ENCODE peak calls at places on chromosomes 6 and 20, in five cellular contexts. Q is left ventricle myocardium inferior, C is stomach, V is suprapubic skin, S is RWPE1. F is an unnamed sample.

GRCh38 chr6:106113256-106113954 is 27.3 kb downstream of the PRDM1 start:
- DNase-seq in C (no peak), S (no peak), Q (no peak), V (no peak), F (no peak)

GRCh38 chr20:37627060-37627766 is 66.6 kb upstream of the CTNNBL1 start:
- DNase-seq in S (peak), Q (peak), C (no peak), V (no peak), F (peak)

GRCh38 chr6:122969999-122970398 is 26.0 kb upstream of the CLVS2 start:
- DNase-seq in S (no peak), Q (no peak), C (no peak), V (no peak), F (no peak)

GRCh38 chr6:169256061-169256460 is 2.4 kb upstream of the THBS2 start:
- DNase-seq in C (no peak), V (no peak), S (no peak), Q (no peak), F (no peak)

GRCh38 chr6:119318176-119318575 is 31.4 kb downstream of the MAN1A1 start:
- DNase-seq in Q (no peak), C (no peak), S (no peak), V (no peak), F (no peak)

GRCh38 chr20:32524871-32525501 is 60.1 kb downstream of the NOL4L start:
- DNase-seq in Q (peak), C (peak), S (no peak), V (no peak), F (no peak)

GRCh38 chr6:1757133-1757532 is 147.4 kb downstream of the FOXC1 start:
- DNase-seq in V (no peak), C (no peak), Q (no peak), S (no peak), F (no peak)

GRCh38 chr6:21111399-21111725 is 482.2 kb upstream of the SOX4 start:
- DNase-seq in V (no peak), C (peak), Q (no peak), S (peak), F (no peak)

GRCh38 chr6:45432944-45433343 is 55.2 kb upstream of the SUPT3H start:
- DNase-seq in S (no peak), C (no peak), V (no peak), Q (no peak), F (no peak)

GRCh38 chr6:26071135-26071534 is 16.1 kb upstream of the HFE start:
- DNase-seq in S (no peak), C (no peak), V (no peak), Q (no peak), F (no peak)

GRCh38 chr6:150634641-150635292 is 35.1 kb downstream of the PLEKHG1 start:
- DNase-seq in Q (no peak), S (no peak), V (no peak), C (no peak), F (no peak)

GRCh38 chr6:130776287-130776925 is 50.8 kb upstream of the SMLR1 start:
- DNase-seq in S (no peak), C (no peak), V (no peak), Q (no peak), F (no peak)

GRCh38 chr6:130524552-130524951 is 158.7 kb downstream of the TMEM200A start:
- DNase-seq in S (no peak), Q (no peak), C (no peak), V (no peak), F (no peak)

DNA sequence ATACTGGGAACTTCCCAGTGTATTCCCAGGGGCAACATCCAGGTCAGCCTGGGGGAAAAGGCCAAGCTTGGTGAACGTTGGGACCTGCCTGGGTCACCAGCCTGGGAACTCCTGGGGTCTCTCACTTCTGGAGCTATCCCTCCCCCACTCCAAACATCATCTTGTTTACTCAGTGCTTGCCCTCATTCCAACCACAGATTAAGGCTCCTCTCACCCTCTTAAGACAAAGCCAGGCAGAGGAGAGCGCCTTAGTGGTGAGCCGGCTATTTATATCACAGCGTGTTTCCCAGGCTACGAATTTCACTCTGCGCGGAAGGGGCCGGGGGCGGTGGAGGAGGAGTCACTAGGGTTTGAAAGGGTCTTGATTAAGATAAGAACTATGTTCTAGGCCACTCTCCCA is 12.1 kb downstream of the PRPH2 start:
- DNase-seq in C (no peak), S (no peak), Q (no peak), V (no peak), F (peak)
- H3K27ac ChIP-seq in C (no peak), S (no peak), Q (no peak), V (no peak), F (no peak)

GRCh38 chr20:62770111-62770910 is 26.0 kb upstream of the MRGBP start:
- DNase-seq in C (no peak), Q (peak), S (no peak), V (no peak), F (no peak)
- TF ChIP-seq CTCF in C (no peak), Q (no peak), S (no peak), V (no peak), F (no peak)

GRCh38 chr20:13990465-13990864 is at the start of gene SEL1L2:
- DNase-seq in Q (no peak), V (no peak), C (no peak), S (no peak), F (no peak)

GRCh38 chr20:13995841-13996240 is 525 bp downstream of the MACROD2 start:
- DNase-seq in Q (peak), S (peak), C (peak), V (no peak), F (no peak)

GRCh38 chr20:13996265-13996664 is 949 bp downstream of the MACROD2 start:
- DNase-seq in S (no peak), V (no peak), C (no peak), Q (no peak), F (no peak)

GRCh38 chr20:13995086-13995665 is at the start of gene MACROD2:
- DNase-seq in Q (peak), V (peak), C (peak), S (peak), F (peak)

GRCh38 chr20:13991311-13991710 is 897 bp upstream of the SEL1L2 start:
- DNase-seq in V (no peak), S (no peak), Q (no peak), C (no peak), F (no peak)
- H3K27ac ChIP-seq in V (no peak), S (no peak), Q (no peak), C (no peak), F (no peak)

DNA sequence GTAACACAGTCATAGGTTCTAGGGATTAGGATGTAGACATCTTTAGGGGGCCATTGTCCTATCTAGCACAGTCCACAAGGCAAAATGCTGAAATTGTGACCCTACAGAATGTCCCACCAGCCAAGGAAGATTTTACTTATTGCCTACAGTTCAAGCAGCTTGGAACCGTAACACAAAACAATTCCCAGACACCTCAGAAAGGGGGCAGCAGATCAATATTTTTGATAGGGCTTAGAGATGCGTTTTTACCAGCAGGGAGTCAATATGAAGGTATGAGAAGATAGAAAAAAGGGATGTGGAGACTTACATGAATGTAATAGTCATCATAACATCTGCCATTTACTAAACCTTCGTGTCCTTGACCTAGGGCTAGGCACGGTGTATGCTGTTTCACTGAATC is 81.0 kb downstream of the TMEM170B start:
- DNase-seq in S (no peak), C (no peak), V (no peak), Q (no peak), F (peak)
- TF ChIP-seq CTCF in S (no peak), C (no peak), V (no peak), Q (peak), F (peak)

GRCh38 chr6:79617521-79617941 is 13.6 kb upstream of the SH3BGRL2 start:
- DNase-seq in S (no peak), C (no peak), V (no peak), Q (no peak), F (no peak)
- H3K27ac ChIP-seq in S (no peak), C (no peak), V (no peak), Q (no peak), F (no peak)